ENCODE peak calls at places on chromosomes 4 and X, in seven cellular contexts. Y is HT1080, L is H4, O is left ventricle myocardium inferior, V is H9, E is activated gamma-delta T cell treated with Interleukin-2 at 50 U/mL for 16 hours, Q is endothelial cell of umbilical vein. R is an unnamed sample.

GRCh38 chrX:40172169-40172979 is 74.6 kb upstream of the BCOR start:
- DNase-seq in Y (no peak), L (no peak), O (peak; percentile 72), V (peak; percentile 50), E (peak; percentile 35), Q (peak; percentile 58), R (peak; percentile 61)

GRCh38 chrX:154333116-154333515 is 37.5 kb downstream of the TKTL1 start:
- DNase-seq in Y (no peak), L (no peak), O (no peak), V (no peak), E (no peak), Q (no peak), R (no peak)

GRCh38 chr4:6616087-6616995 is 24.1 kb upstream of the MRFAP1 start:
- DNase-seq in Y (no peak), L (no peak), O (no peak), V (no peak), E (no peak), Q (no peak), R (no peak)

GRCh38 chr4:101958547-101958946 is 168.0 kb downstream of the BANK1 start:
- DNase-seq in Y (no peak), L (no peak), O (no peak), V (no peak), E (no peak), Q (no peak), R (no peak)

GRCh38 chr4:85928775-85929585 is 430.9 kb downstream of the MAPK10 start:
- DNase-seq in Y (peak; percentile 35), L (no peak), O (no peak), V (no peak), E (no peak), Q (no peak), R (peak; percentile 2)

GRCh38 chr4:55781809-55782208 is 37.8 kb upstream of the EXOC1L start:
- DNase-seq in Y (no peak), L (no peak), O (no peak), V (no peak), E (no peak), Q (no peak), R (no peak)

GRCh38 chrX:53479295-53479694 is 45.1 kb upstream of the HSD17B10 start:
- DNase-seq in Y (peak; percentile 40), L (peak; percentile 9), O (no peak), V (peak; percentile 55), E (no peak), Q (no peak), R (peak; percentile 2)

GRCh38 chr4:13966241-13967195 is 339.0 kb upstream of the BOD1L1 start:
- DNase-seq in Y (peak; percentile 87), L (no peak), O (no peak), V (no peak), E (no peak), Q (peak; percentile 69), R (peak; percentile 76)

GRCh38 chr4:183200453-183200852 is 101.4 kb downstream of the WWC2 start:
- DNase-seq in Y (peak; percentile 88), L (peak; percentile 83), O (peak; percentile 48), V (no peak), E (no peak), Q (peak; percentile 93), R (peak; percentile 80)

GRCh38 chrX:121356139-121356849 is 308.9 kb downstream of the GLUD2 start:
- DNase-seq in Y (no peak), L (no peak), O (no peak), V (no peak), E (no peak), Q (no peak), R (peak; percentile 73)

GRCh38 chr4:2526559-2526958 is 9.9 kb upstream of the FAM193A start:
- DNase-seq in Y (no peak), L (no peak), O (no peak), V (no peak), E (no peak), Q (no peak), R (no peak)

GRCh38 chr4:168630445-168631187 is 133.8 kb downstream of the PALLD start:
- DNase-seq in Y (peak; percentile 89), L (no peak), O (no peak), V (no peak), E (no peak), Q (peak; percentile 71), R (peak; percentile 72)

GRCh38 chr4:124067031-124067430 is 645.5 kb downstream of the ANKRD50 start:
- DNase-seq in Y (peak; percentile 2), L (no peak), O (no peak), V (no peak), E (no peak), Q (no peak), R (no peak)

GRCh38 chr4:107153228-107153627 is 117.1 kb upstream of the DKK2 start:
- DNase-seq in Y (peak; percentile 30), L (peak; percentile 14), O (no peak), V (peak; percentile 72), E (no peak), Q (peak; percentile 56), R (peak; percentile 9)

GRCh38 chrX:134006484-134007161 is 21.2 kb upstream of the GPC3 start:
- DNase-seq in Y (no peak), L (no peak), O (no peak), V (no peak), E (no peak), Q (no peak), R (no peak)

GRCh38 chr4:11532138-11532537 is 103.4 kb upstream of the HS3ST1 start:
- DNase-seq in Y (no peak), L (no peak), O (no peak), V (no peak), E (no peak), Q (no peak), R (no peak)

GRCh38 chrX:53128097-53128749 is 34.3 kb downstream of the KANTR start:
- DNase-seq in Y (no peak), L (no peak), O (no peak), V (no peak), E (no peak), Q (no peak), R (no peak)

GRCh38 chr4:146269228-146269653 is 54.9 kb downstream of the REELD1 start:
- DNase-seq in Y (no peak), L (no peak), O (no peak), V (no peak), E (no peak), Q (no peak), R (no peak)

GRCh38 chr4:83010111-83010521 is 507 bp downstream of the LIN54 start:
- DNase-seq in Y (no peak), L (no peak), O (no peak), V (no peak), E (no peak), Q (peak; percentile 56), R (peak; percentile 2)

GRCh38 chrX:45143455-45143854 is 57.2 kb downstream of the DIPK2B start:
- DNase-seq in Y (no peak), L (no peak), O (no peak), V (no peak), E (no peak), Q (no peak), R (no peak)

GRCh38 chr4:6548201-6548881 is 26.6 kb upstream of the MAN2B2 start:
- DNase-seq in Y (peak; percentile 56), L (peak; percentile 39), O (peak; percentile 26), V (peak; percentile 75), E (no peak), Q (peak; percentile 12), R (peak; percentile 58)

GRCh38 chr4:6763330-6763851 is 19.1 kb upstream of the KIAA0232 start:
- DNase-seq in Y (no peak), L (no peak), O (no peak), V (no peak), E (no peak), Q (no peak), R (peak; percentile 67)

GRCh38 chrX:39144323-39144722 is 343.1 kb downstream of the MID1IP1 start:
- DNase-seq in Y (no peak), L (no peak), O (no peak), V (no peak), E (no peak), Q (no peak), R (no peak)

GRCh38 chr4:152981278-152981677 is 45.2 kb downstream of the FHDC1 start:
- DNase-seq in Y (peak; percentile 79), L (peak; percentile 67), O (no peak), V (no peak), E (no peak), Q (no peak), R (peak; percentile 85)

GRCh38 chrX:65667503-65668355 is at the start of gene MSN:
- DNase-seq in Y (peak; percentile 68), L (peak; percentile 54), O (peak; percentile 84), V (peak; percentile 57), E (peak; percentile 68), Q (peak; percentile 52), R (peak; percentile 81)

GRCh38 chrX:47283015-47283771 is 50.4 kb downstream of the USP11 start:
- DNase-seq in Y (no peak), L (no peak), O (no peak), V (no peak), E (no peak), Q (no peak), R (peak; percentile 41)

R was measured in Daoy.